ENCODE peak calls at places on chromosomes 12 and 14, in eight cellular contexts. One of them, this sample, is unnamed.

GRCh38 chr12:50103767-50104321 is at the start of gene GPD1:
- DNase-seq in AG10803: peak
- DNase-seq in activated CD4-positive, alpha-beta T cell treated with anti-CD3 and anti-CD28 coated beads for 4 hours: no peak
- DNase-seq in MG63: peak
- DNase-seq in trophoblast cell: peak
- DNase-seq in smooth muscle cell of the brain vasculature: no peak
- DNase-seq in GM13976: no peak
- DNase-seq in breast epithelium: peak
- DNase-seq in this sample: peak

GRCh38 chr12:107761502-107761904 is 566 bp upstream of the PRDM4 start:
- DNase-seq in AG10803: no peak
- DNase-seq in activated CD4-positive, alpha-beta T cell treated with anti-CD3 and anti-CD28 coated beads for 4 hours: no peak
- DNase-seq in MG63: no peak
- DNase-seq in trophoblast cell: peak
- DNase-seq in smooth muscle cell of the brain vasculature: no peak
- DNase-seq in GM13976: no peak
- DNase-seq in breast epithelium: no peak
- DNase-seq in this sample: no peak

GRCh38 chr14:69763761-69764510 is 3.0 kb upstream of the SRSF5 start:
- DNase-seq in AG10803: no peak
- DNase-seq in activated CD4-positive, alpha-beta T cell treated with anti-CD3 and anti-CD28 coated beads for 4 hours: no peak
- DNase-seq in MG63: no peak
- DNase-seq in trophoblast cell: no peak
- DNase-seq in smooth muscle cell of the brain vasculature: no peak
- DNase-seq in GM13976: no peak
- DNase-seq in breast epithelium: no peak
- DNase-seq in this sample: no peak

GRCh38 chr14:104445832-104446381 is 133.7 kb upstream of the C14orf180 start:
- DNase-seq in AG10803: no peak
- DNase-seq in activated CD4-positive, alpha-beta T cell treated with anti-CD3 and anti-CD28 coated beads for 4 hours: no peak
- DNase-seq in MG63: no peak
- DNase-seq in trophoblast cell: no peak
- DNase-seq in smooth muscle cell of the brain vasculature: no peak
- DNase-seq in GM13976: no peak
- DNase-seq in breast epithelium: no peak
- DNase-seq in this sample: no peak

GRCh38 chr12:47903927-47904646 is 707 bp downstream of the VDR start:
- DNase-seq in AG10803: peak
- DNase-seq in activated CD4-positive, alpha-beta T cell treated with anti-CD3 and anti-CD28 coated beads for 4 hours: peak
- DNase-seq in MG63: peak
- DNase-seq in trophoblast cell: peak
- DNase-seq in smooth muscle cell of the brain vasculature: no peak
- DNase-seq in GM13976: peak
- DNase-seq in breast epithelium: no peak
- DNase-seq in this sample: no peak

GRCh38 chr12:49187184-49187583 is 1.7 kb downstream of the TUBA1A start:
- DNase-seq in AG10803: peak
- DNase-seq in activated CD4-positive, alpha-beta T cell treated with anti-CD3 and anti-CD28 coated beads for 4 hours: no peak
- DNase-seq in MG63: peak
- DNase-seq in trophoblast cell: no peak
- DNase-seq in smooth muscle cell of the brain vasculature: peak
- DNase-seq in GM13976: no peak
- DNase-seq in breast epithelium: no peak
- DNase-seq in this sample: no peak

GRCh38 chr12:110073049-110073831 is 24.9 kb upstream of the C12orf76 start:
- DNase-seq in AG10803: peak
- DNase-seq in activated CD4-positive, alpha-beta T cell treated with anti-CD3 and anti-CD28 coated beads for 4 hours: peak
- DNase-seq in MG63: peak
- DNase-seq in trophoblast cell: no peak
- DNase-seq in smooth muscle cell of the brain vasculature: no peak
- DNase-seq in GM13976: peak
- DNase-seq in breast epithelium: no peak
- DNase-seq in this sample: peak

GRCh38 chr12:113230315-113231274 is 9.3 kb downstream of the TPCN1 start:
- DNase-seq in AG10803: no peak
- DNase-seq in activated CD4-positive, alpha-beta T cell treated with anti-CD3 and anti-CD28 coated beads for 4 hours: no peak
- DNase-seq in MG63: peak
- DNase-seq in trophoblast cell: peak
- DNase-seq in smooth muscle cell of the brain vasculature: no peak
- DNase-seq in GM13976: no peak
- DNase-seq in breast epithelium: no peak
- DNase-seq in this sample: no peak

GRCh38 chr14:100261621-100262020 is 22.7 kb downstream of the YY1 start:
- DNase-seq in AG10803: no peak
- DNase-seq in activated CD4-positive, alpha-beta T cell treated with anti-CD3 and anti-CD28 coated beads for 4 hours: no peak
- DNase-seq in MG63: no peak
- DNase-seq in trophoblast cell: no peak
- DNase-seq in smooth muscle cell of the brain vasculature: no peak
- DNase-seq in GM13976: no peak
- DNase-seq in breast epithelium: no peak
- DNase-seq in this sample: no peak

GRCh38 chr12:53974084-53975018 is at the start of gene HOTAIR:
- DNase-seq in AG10803: peak
- DNase-seq in activated CD4-positive, alpha-beta T cell treated with anti-CD3 and anti-CD28 coated beads for 4 hours: no peak
- DNase-seq in MG63: peak
- DNase-seq in trophoblast cell: no peak
- DNase-seq in smooth muscle cell of the brain vasculature: no peak
- DNase-seq in GM13976: peak
- DNase-seq in breast epithelium: no peak
- DNase-seq in this sample: peak

GRCh38 chr12:8033153-8034044 is 883 bp downstream of the FOXJ2 start:
- DNase-seq in AG10803: peak
- DNase-seq in activated CD4-positive, alpha-beta T cell treated with anti-CD3 and anti-CD28 coated beads for 4 hours: peak
- DNase-seq in MG63: peak
- DNase-seq in trophoblast cell: peak
- DNase-seq in smooth muscle cell of the brain vasculature: no peak
- DNase-seq in GM13976: peak
- DNase-seq in breast epithelium: no peak
- DNase-seq in this sample: peak

GRCh38 chr12:31494455-31494854 is 96.5 kb downstream of the DENND5B start:
- DNase-seq in AG10803: no peak
- DNase-seq in activated CD4-positive, alpha-beta T cell treated with anti-CD3 and anti-CD28 coated beads for 4 hours: no peak
- DNase-seq in MG63: no peak
- DNase-seq in trophoblast cell: no peak
- DNase-seq in smooth muscle cell of the brain vasculature: no peak
- DNase-seq in GM13976: no peak
- DNase-seq in breast epithelium: no peak
- DNase-seq in this sample: no peak

GRCh38 chr12:114665411-114666181 is 18.4 kb downstream of the TBX3 start:
- DNase-seq in AG10803: no peak
- DNase-seq in activated CD4-positive, alpha-beta T cell treated with anti-CD3 and anti-CD28 coated beads for 4 hours: no peak
- DNase-seq in MG63: no peak
- DNase-seq in trophoblast cell: no peak
- DNase-seq in smooth muscle cell of the brain vasculature: no peak
- DNase-seq in GM13976: no peak
- DNase-seq in breast epithelium: no peak
- DNase-seq in this sample: no peak

GRCh38 chr12:71846322-71846940 is 6.9 kb downstream of the TBC1D15 start:
- DNase-seq in AG10803: peak
- DNase-seq in activated CD4-positive, alpha-beta T cell treated with anti-CD3 and anti-CD28 coated beads for 4 hours: no peak
- DNase-seq in MG63: no peak
- DNase-seq in trophoblast cell: peak
- DNase-seq in smooth muscle cell of the brain vasculature: no peak
- DNase-seq in GM13976: no peak
- DNase-seq in breast epithelium: no peak
- DNase-seq in this sample: peak

GRCh38 chr12:122853582-122854245 is 18.5 kb downstream of the HIP1R start:
- DNase-seq in AG10803: no peak
- DNase-seq in activated CD4-positive, alpha-beta T cell treated with anti-CD3 and anti-CD28 coated beads for 4 hours: no peak
- DNase-seq in MG63: no peak
- DNase-seq in trophoblast cell: no peak
- DNase-seq in smooth muscle cell of the brain vasculature: no peak
- DNase-seq in GM13976: no peak
- DNase-seq in breast epithelium: no peak
- DNase-seq in this sample: no peak

GRCh38 chr14:37036669-37037341 is 135.6 kb downstream of the SLC25A21 start:
- DNase-seq in AG10803: peak
- DNase-seq in activated CD4-positive, alpha-beta T cell treated with anti-CD3 and anti-CD28 coated beads for 4 hours: no peak
- DNase-seq in MG63: peak
- DNase-seq in trophoblast cell: no peak
- DNase-seq in smooth muscle cell of the brain vasculature: no peak
- DNase-seq in GM13976: no peak
- DNase-seq in breast epithelium: no peak
- DNase-seq in this sample: no peak

GRCh38 chr14:37583358-37584210 is 11.5 kb downstream of the FOXA1 start:
- DNase-seq in AG10803: no peak
- DNase-seq in activated CD4-positive, alpha-beta T cell treated with anti-CD3 and anti-CD28 coated beads for 4 hours: no peak
- DNase-seq in MG63: peak
- DNase-seq in trophoblast cell: no peak
- DNase-seq in smooth muscle cell of the brain vasculature: no peak
- DNase-seq in GM13976: peak
- DNase-seq in breast epithelium: peak
- DNase-seq in this sample: no peak

GRCh38 chr12:124684971-124685688 is 117.7 kb upstream of the NCOR2 start:
- DNase-seq in AG10803: peak
- DNase-seq in activated CD4-positive, alpha-beta T cell treated with anti-CD3 and anti-CD28 coated beads for 4 hours: no peak
- DNase-seq in MG63: peak
- DNase-seq in trophoblast cell: peak
- DNase-seq in smooth muscle cell of the brain vasculature: peak
- DNase-seq in GM13976: no peak
- DNase-seq in breast epithelium: no peak
- DNase-seq in this sample: no peak

GRCh38 chr12:110107369-110108281 is 16.5 kb upstream of the IFT81 start:
- DNase-seq in AG10803: peak
- DNase-seq in activated CD4-positive, alpha-beta T cell treated with anti-CD3 and anti-CD28 coated beads for 4 hours: no peak
- DNase-seq in MG63: peak
- DNase-seq in trophoblast cell: peak
- DNase-seq in smooth muscle cell of the brain vasculature: peak
- DNase-seq in GM13976: no peak
- DNase-seq in breast epithelium: no peak
- DNase-seq in this sample: no peak

GRCh38 chr14:91225025-91225424 is 19.5 kb downstream of the GPR68 start:
- DNase-seq in AG10803: no peak
- DNase-seq in activated CD4-positive, alpha-beta T cell treated with anti-CD3 and anti-CD28 coated beads for 4 hours: no peak
- DNase-seq in MG63: no peak
- DNase-seq in trophoblast cell: no peak
- DNase-seq in smooth muscle cell of the brain vasculature: no peak
- DNase-seq in GM13976: no peak
- DNase-seq in breast epithelium: no peak
- DNase-seq in this sample: no peak